ENCODE peak calls at places on chromosomes 4 and X, in six cellular contexts. One of them, this sample, is unnamed.

GRCh38 chrX:40272141-40272540 is 174.4 kb upstream of the BCOR start:
- DNase-seq in IMR-90: no peak
- DNase-seq in mesenchymal stem cell: no peak
- DNase-seq in neuronal stem cell: no peak
- DNase-seq in H9: no peak
- DNase-seq in H1: no peak
- DNase-seq in this sample: no peak

GRCh38 chr4:38387348-38387747 is 276.7 kb upstream of the KLF3 start:
- DNase-seq in H9: no peak
- DNase-seq in IMR-90: peak
- DNase-seq in mesenchymal stem cell: no peak
- DNase-seq in H1: no peak
- DNase-seq in neuronal stem cell: no peak
- DNase-seq in this sample: no peak

GRCh38 chrX:21934414-21934813 is 6.1 kb upstream of the SMS start:
- DNase-seq in neuronal stem cell: no peak
- DNase-seq in H1: no peak
- DNase-seq in H9: no peak
- DNase-seq in IMR-90: no peak
- DNase-seq in mesenchymal stem cell: no peak
- DNase-seq in this sample: peak

GRCh38 chrX:155745792-155746191 is 133.0 kb upstream of the TMLHE start:
- DNase-seq in H9: no peak
- DNase-seq in neuronal stem cell: no peak
- DNase-seq in H1: no peak
- DNase-seq in mesenchymal stem cell: peak
- DNase-seq in IMR-90: peak
- DNase-seq in this sample: no peak

GRCh38 chrX:22109442-22109841 is 77.3 kb downstream of the PHEX start:
- DNase-seq in H1: no peak
- DNase-seq in neuronal stem cell: no peak
- DNase-seq in mesenchymal stem cell: peak
- DNase-seq in H9: no peak
- DNase-seq in IMR-90: peak
- DNase-seq in this sample: peak

GRCh38 chrX:150347471-150347870 is 15.6 kb upstream of the MAMLD1 start:
- DNase-seq in IMR-90: no peak
- DNase-seq in mesenchymal stem cell: no peak
- DNase-seq in H1: no peak
- DNase-seq in H9: no peak
- DNase-seq in neuronal stem cell: no peak
- DNase-seq in this sample: no peak

GRCh38 chr4:155953151-155954117 is at the start of gene CTSO:
- DNase-seq in neuronal stem cell: peak
- DNase-seq in mesenchymal stem cell: peak
- DNase-seq in H9: peak
- DNase-seq in IMR-90: peak
- DNase-seq in H1: peak
- DNase-seq in this sample: peak

GRCh38 chr4:40221744-40222143 is 24.9 kb downstream of the RHOH start:
- DNase-seq in H1: no peak
- DNase-seq in neuronal stem cell: no peak
- DNase-seq in IMR-90: no peak
- DNase-seq in H9: no peak
- DNase-seq in mesenchymal stem cell: no peak
- DNase-seq in this sample: no peak

GRCh38 chrX:22081475-22082092 is 49.5 kb downstream of the PHEX start:
- DNase-seq in IMR-90: peak
- DNase-seq in H1: peak
- DNase-seq in H9: peak
- DNase-seq in neuronal stem cell: peak
- DNase-seq in mesenchymal stem cell: peak
- DNase-seq in this sample: peak

GRCh38 chr4:54677416-54677815 is 19.7 kb downstream of the KIT start:
- DNase-seq in neuronal stem cell: no peak
- DNase-seq in H9: no peak
- DNase-seq in mesenchymal stem cell: no peak
- DNase-seq in IMR-90: no peak
- DNase-seq in H1: no peak
- DNase-seq in this sample: peak

GRCh38 chr4:7691992-7692391 is 247.7 kb downstream of the AFAP1 start:
- DNase-seq in neuronal stem cell: no peak
- DNase-seq in mesenchymal stem cell: no peak
- DNase-seq in IMR-90: peak
- DNase-seq in H9: no peak
- DNase-seq in H1: no peak
- DNase-seq in this sample: no peak

GRCh38 chrX:31397119-31397518 is 325.3 kb upstream of the FTHL17 start:
- DNase-seq in H1: no peak
- DNase-seq in mesenchymal stem cell: peak
- DNase-seq in IMR-90: peak
- DNase-seq in H9: no peak
- DNase-seq in neuronal stem cell: no peak
- DNase-seq in this sample: no peak

GRCh38 chr4:3257125-3257690 is 8.2 kb downstream of the MSANTD1 start:
- DNase-seq in IMR-90: no peak
- DNase-seq in H9: no peak
- DNase-seq in H1: peak
- DNase-seq in neuronal stem cell: no peak
- DNase-seq in mesenchymal stem cell: no peak
- DNase-seq in this sample: no peak

GRCh38 chr4:72383439-72383838 is 185.6 kb downstream of the ADAMTS3 start:
- DNase-seq in H9: no peak
- DNase-seq in H1: no peak
- DNase-seq in mesenchymal stem cell: peak
- DNase-seq in IMR-90: peak
- DNase-seq in neuronal stem cell: no peak
- DNase-seq in this sample: no peak

GRCh38 chrX:44873415-44874270 is 655 bp downstream of the KDM6A start:
- DNase-seq in neuronal stem cell: no peak
- DNase-seq in mesenchymal stem cell: peak
- DNase-seq in H9: no peak
- DNase-seq in IMR-90: peak
- DNase-seq in H1: peak
- DNase-seq in this sample: peak

GRCh38 chrX:96126182-96126581 is 558.5 kb upstream of the DIAPH2 start:
- DNase-seq in neuronal stem cell: no peak
- DNase-seq in mesenchymal stem cell: no peak
- DNase-seq in IMR-90: no peak
- DNase-seq in H1: no peak
- DNase-seq in H9: no peak
- DNase-seq in this sample: no peak

GRCh38 chrX:104359124-104359523 is 104.4 kb upstream of the ESX1 start:
- DNase-seq in H1: no peak
- DNase-seq in mesenchymal stem cell: no peak
- DNase-seq in H9: no peak
- DNase-seq in neuronal stem cell: no peak
- DNase-seq in IMR-90: no peak
- DNase-seq in this sample: no peak

GRCh38 chr4:103443324-103443723 is 245.2 kb upstream of the CENPE start:
- DNase-seq in mesenchymal stem cell: peak
- DNase-seq in IMR-90: no peak
- DNase-seq in neuronal stem cell: no peak
- DNase-seq in H1: no peak
- DNase-seq in H9: no peak
- DNase-seq in this sample: peak

GRCh38 chr4:48375651-48376291 is 34.4 kb downstream of the SLAIN2 start:
- DNase-seq in H9: no peak
- DNase-seq in IMR-90: peak
- DNase-seq in H1: no peak
- DNase-seq in neuronal stem cell: no peak
- DNase-seq in mesenchymal stem cell: peak
- DNase-seq in this sample: no peak

GRCh38 chr4:97867557-97868091 is 275.7 kb downstream of the STPG2 start:
- DNase-seq in H9: no peak
- DNase-seq in neuronal stem cell: no peak
- DNase-seq in H1: no peak
- DNase-seq in mesenchymal stem cell: no peak
- DNase-seq in IMR-90: no peak
- DNase-seq in this sample: no peak

GRCh38 chrX:107574054-107574683 is 54.1 kb upstream of the PRPS1 start:
- DNase-seq in H9: no peak
- DNase-seq in neuronal stem cell: no peak
- DNase-seq in mesenchymal stem cell: peak
- DNase-seq in H1: no peak
- DNase-seq in IMR-90: peak
- DNase-seq in this sample: no peak

GRCh38 chr4:120703908-120704307 is 218.6 kb downstream of the PRDM5 start:
- DNase-seq in IMR-90: no peak
- DNase-seq in H9: no peak
- DNase-seq in H1: no peak
- DNase-seq in neuronal stem cell: no peak
- DNase-seq in mesenchymal stem cell: no peak
- DNase-seq in this sample: no peak

GRCh38 chrX:48939417-48940228 is 17.8 kb downstream of the OTUD5 start:
- DNase-seq in neuronal stem cell: no peak
- DNase-seq in H9: no peak
- DNase-seq in mesenchymal stem cell: no peak
- DNase-seq in H1: no peak
- DNase-seq in IMR-90: no peak
- DNase-seq in this sample: no peak

GRCh38 chrX:9339603-9340569 is 125.0 kb upstream of the TBL1X start:
- DNase-seq in H1: no peak
- DNase-seq in IMR-90: no peak
- DNase-seq in H9: no peak
- DNase-seq in mesenchymal stem cell: peak
- DNase-seq in neuronal stem cell: no peak
- DNase-seq in this sample: no peak

GRCh38 chrX:14528629-14529287 is 578 bp upstream of the GLRA2 start:
- DNase-seq in neuronal stem cell: peak
- DNase-seq in IMR-90: peak
- DNase-seq in H9: peak
- DNase-seq in H1: peak
- DNase-seq in mesenchymal stem cell: peak
- DNase-seq in this sample: peak

GRCh38 chr4:24913099-24913445 is 230 bp upstream of the CCDC149 start:
- DNase-seq in IMR-90: no peak
- DNase-seq in H9: peak
- DNase-seq in H1: no peak
- DNase-seq in mesenchymal stem cell: no peak
- DNase-seq in neuronal stem cell: no peak
- DNase-seq in this sample: peak

GRCh38 chr4:40626183-40626990 is 3.3 kb downstream of the RBM47 start:
- DNase-seq in IMR-90: peak
- DNase-seq in mesenchymal stem cell: peak
- DNase-seq in neuronal stem cell: no peak
- DNase-seq in H1: no peak
- DNase-seq in H9: no peak
- DNase-seq in this sample: peak

GRCh38 chr4:64533637-64534036 is 124.4 kb upstream of the TECRL start:
- DNase-seq in H9: no peak
- DNase-seq in neuronal stem cell: no peak
- DNase-seq in mesenchymal stem cell: no peak
- DNase-seq in IMR-90: no peak
- DNase-seq in H1: no peak
- DNase-seq in this sample: no peak

GRCh38 chr4:173507471-173508385 is 22.3 kb downstream of the HAND2 start:
- DNase-seq in neuronal stem cell: no peak
- DNase-seq in H9: no peak
- DNase-seq in IMR-90: no peak
- DNase-seq in H1: peak
- DNase-seq in mesenchymal stem cell: no peak
- DNase-seq in this sample: peak

GRCh38 chrX:101407167-101407747 is 468 bp downstream of the GLA start:
- DNase-seq in H9: no peak
- DNase-seq in H1: peak
- DNase-seq in neuronal stem cell: no peak
- DNase-seq in IMR-90: no peak
- DNase-seq in mesenchymal stem cell: no peak
- DNase-seq in this sample: no peak
- H2BK5ac ChIP-seq in H9: no peak
- H2BK5ac ChIP-seq in H1: no peak
- H2BK5ac ChIP-seq in neuronal stem cell: no peak
- H2BK5ac ChIP-seq in IMR-90: peak
- H2BK5ac ChIP-seq in mesenchymal stem cell: no peak
- H2BK5ac ChIP-seq in this sample: no peak

GRCh38 chrX:19581786-19582185 is 66.5 kb upstream of the MAP3K15 start:
- DNase-seq in H9: no peak
- DNase-seq in H1: no peak
- DNase-seq in neuronal stem cell: no peak
- DNase-seq in IMR-90: no peak
- DNase-seq in mesenchymal stem cell: peak
- DNase-seq in this sample: no peak
- H2BK15ac ChIP-seq in H9: no peak
- H2BK15ac ChIP-seq in H1: no peak
- H2BK15ac ChIP-seq in neuronal stem cell: no peak
- H2BK15ac ChIP-seq in IMR-90: no peak
- H2BK15ac ChIP-seq in mesenchymal stem cell: no peak
- H2BK15ac ChIP-seq in this sample: no peak

GRCh38 chr4:26208237-26208985 is 112.4 kb upstream of the RBPJ start:
- DNase-seq in IMR-90: no peak
- DNase-seq in mesenchymal stem cell: no peak
- DNase-seq in H1: no peak
- DNase-seq in neuronal stem cell: no peak
- DNase-seq in H9: no peak
- DNase-seq in this sample: no peak

GRCh38 chr4:26214994-26215393 is 105.8 kb upstream of the RBPJ start:
- DNase-seq in mesenchymal stem cell: no peak
- DNase-seq in IMR-90: no peak
- DNase-seq in H1: no peak
- DNase-seq in H9: no peak
- DNase-seq in neuronal stem cell: no peak
- DNase-seq in this sample: no peak

GRCh38 chr4:26215725-26216124 is 105.1 kb upstream of the RBPJ start:
- DNase-seq in H1: no peak
- DNase-seq in neuronal stem cell: no peak
- DNase-seq in mesenchymal stem cell: no peak
- DNase-seq in H9: no peak
- DNase-seq in IMR-90: no peak
- DNase-seq in this sample: no peak

GRCh38 chr4:26213317-26213716 is 107.5 kb upstream of the RBPJ start:
- DNase-seq in H9: no peak
- DNase-seq in mesenchymal stem cell: no peak
- DNase-seq in IMR-90: no peak
- DNase-seq in neuronal stem cell: no peak
- DNase-seq in H1: no peak
- DNase-seq in this sample: peak

GRCh38 chr4:26212528-26212927 is 108.3 kb upstream of the RBPJ start:
- DNase-seq in neuronal stem cell: no peak
- DNase-seq in IMR-90: no peak
- DNase-seq in mesenchymal stem cell: peak
- DNase-seq in H9: no peak
- DNase-seq in H1: no peak
- DNase-seq in this sample: no peak
- H2BK5ac ChIP-seq in neuronal stem cell: no peak
- H2BK5ac ChIP-seq in IMR-90: no peak
- H2BK5ac ChIP-seq in mesenchymal stem cell: no peak
- H2BK5ac ChIP-seq in H9: no peak
- H2BK5ac ChIP-seq in H1: no peak
- H2BK5ac ChIP-seq in this sample: no peak

DNA sequence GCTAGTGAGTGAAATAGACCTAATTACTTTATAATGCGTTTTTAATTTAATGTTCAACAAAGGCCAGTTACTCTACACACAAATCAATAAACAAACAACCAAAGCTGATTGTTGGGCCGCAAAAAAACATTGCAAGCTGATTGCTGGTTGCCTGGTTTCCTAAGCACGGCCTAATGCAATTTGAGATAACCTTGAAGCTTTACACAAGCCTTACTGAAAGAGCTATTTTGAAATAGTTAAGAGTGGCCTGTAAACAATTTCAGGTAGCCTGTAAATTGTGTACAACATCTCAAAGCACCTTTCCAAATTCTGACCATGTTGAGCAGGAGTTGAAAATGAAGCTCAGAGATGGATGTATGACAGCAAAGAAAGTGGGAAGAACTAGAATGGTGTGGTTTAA is 17.5 kb upstream of the CXorf66 start:
- DNase-seq in H9: no peak
- DNase-seq in IMR-90: no peak
- DNase-seq in mesenchymal stem cell: no peak
- DNase-seq in H1: no peak
- DNase-seq in neuronal stem cell: no peak
- DNase-seq in this sample: no peak
- H2BK15ac ChIP-seq in H9: no peak
- H2BK15ac ChIP-seq in IMR-90: no peak
- H2BK15ac ChIP-seq in mesenchymal stem cell: no peak
- H2BK15ac ChIP-seq in H1: no peak
- H2BK15ac ChIP-seq in neuronal stem cell: no peak
- H2BK15ac ChIP-seq in this sample: no peak